ENCODE peak calls at places on chromosomes 3 and 15, in five cellular contexts. J is A549, Z is HepG2, S is WTC11, T is K562. W is an unnamed sample.

GRCh38 chr15:37291920-37292319 is 191.6 kb upstream of the MEIS2 start:
- DNase-seq in J (no peak), Z (no peak), T (no peak), S (no peak), W (no peak)

GRCh38 chr3:27666708-27667107 is 55.4 kb downstream of the EOMES start:
- DNase-seq in Z (no peak), T (no peak), J (no peak), S (peak; percentile 81), W (no peak)

GRCh38 chr15:89441295-89441762 is 55.1 kb downstream of the RHCG start:
- DNase-seq in T (no peak), Z (no peak), J (no peak), S (no peak), W (peak; percentile 61)

GRCh38 chr3:146308222-146308621 is 57.3 kb upstream of the PLSCR4 start:
- DNase-seq in Z (no peak), J (no peak), T (no peak), S (no peak), W (no peak)

GRCh38 chr15:101618861-101619614 is 33.1 kb downstream of the TM2D3 start:
- DNase-seq in T (no peak), J (no peak), Z (no peak), S (no peak), W (no peak)

GRCh38 chr3:122415104-122415744 is 638 bp downstream of the WDR5B start:
- DNase-seq in S (peak; percentile 41), J (peak; percentile 63), Z (peak; percentile 25), T (peak; percentile 67), W (peak; percentile 39)

GRCh38 chr3:23728651-23729117 is 77.1 kb upstream of the UBE2E1 start:
- DNase-seq in T (no peak), S (no peak), J (no peak), Z (no peak), W (no peak)

GRCh38 chr3:111803123-111803593 is 55.9 kb upstream of the PHLDB2 start:
- DNase-seq in Z (no peak), J (peak; percentile 43), S (no peak), T (no peak), W (no peak)

GRCh38 chr15:83947156-83947555 is 288.4 kb upstream of the GOLGA6L4 start:
- DNase-seq in T (no peak), S (no peak), Z (no peak), J (no peak), W (no peak)

GRCh38 chr15:65969865-65970832 is 100.9 kb downstream of the RAB11A start:
- DNase-seq in J (no peak), Z (no peak), S (no peak), T (no peak), W (no peak)

GRCh38 chr15:65971741-65971995 is 102.4 kb downstream of the RAB11A start:
- DNase-seq in Z (no peak), J (no peak), T (no peak), S (no peak), W (no peak)

DNA sequence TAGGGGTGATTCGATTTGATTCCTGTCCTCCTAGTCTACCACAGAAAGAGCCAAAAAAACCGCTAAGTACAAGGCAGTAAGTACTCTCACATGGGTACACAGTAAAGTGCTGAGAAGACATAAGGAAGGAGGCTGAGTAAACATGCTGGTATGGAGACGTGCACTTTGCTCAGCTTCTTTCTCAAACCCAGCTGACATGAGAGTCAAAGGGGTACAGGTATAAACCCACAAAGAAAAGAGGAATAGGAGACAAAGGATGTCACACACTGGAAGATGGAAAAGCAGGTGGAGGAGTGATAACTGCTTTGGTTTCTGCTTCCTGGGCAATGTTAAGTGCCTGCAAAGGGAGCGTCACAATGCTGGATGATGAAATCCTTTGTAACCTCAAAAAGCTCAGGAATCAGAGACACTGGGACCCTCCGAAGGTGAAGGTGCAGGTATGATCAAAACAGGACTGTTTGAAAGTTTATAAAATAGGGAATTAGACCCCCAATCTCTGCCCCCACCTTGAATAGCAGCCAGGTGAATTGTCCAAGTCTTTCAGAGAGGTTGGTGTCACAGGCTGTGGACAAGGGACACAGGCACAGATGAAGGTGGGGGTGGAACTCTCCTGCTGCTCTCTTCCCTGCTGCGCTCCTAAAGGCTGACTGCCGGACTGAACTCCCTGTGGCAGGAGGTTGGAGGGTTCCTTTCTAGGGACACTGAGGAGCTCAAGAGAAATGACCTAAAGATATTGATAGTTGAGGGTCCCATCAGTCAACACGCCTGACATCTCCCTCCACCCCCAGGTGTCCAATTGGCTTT is 101.8 kb downstream of the RAB11A start:
- DNase-seq in Z (no peak), T (no peak), J (no peak), S (no peak), W (no peak)
- TF ChIP-seq ESRRA in Z (no peak), T (peak; percentile 33), J (no peak), S (no peak), W (no peak)

DNA sequence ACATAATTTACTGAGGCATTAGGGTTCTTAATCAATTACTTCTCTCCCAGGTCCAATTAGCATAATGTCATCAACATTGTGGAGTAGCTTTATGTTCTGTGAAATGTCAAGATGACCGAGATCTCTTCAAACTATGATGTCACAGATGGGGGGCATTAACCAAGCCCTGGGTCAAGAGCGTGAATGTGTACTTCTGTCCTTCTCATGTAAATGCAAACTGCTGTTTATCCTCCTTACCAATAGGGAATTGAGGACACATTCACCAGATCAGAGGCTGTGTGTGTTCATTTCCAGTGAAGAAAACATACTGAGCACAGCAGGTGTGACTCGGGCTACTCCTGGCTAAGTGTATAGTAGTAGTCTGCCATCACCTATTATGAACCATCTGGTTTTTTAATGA is 177.9 kb downstream of the MINAR1 start:
- DNase-seq in S (no peak), Z (no peak), T (no peak), J (no peak), W (no peak)
- TF ChIP-seq ESRRA in S (no peak), Z (no peak), T (no peak), J (no peak), W (no peak)

GRCh38 chr15:44183363-44183762 is 11.7 kb downstream of the FRMD5 start:
- DNase-seq in Z (no peak), T (no peak), S (no peak), J (no peak), W (no peak)

GRCh38 chr15:44181410-44181809 is 13.7 kb downstream of the FRMD5 start:
- DNase-seq in T (no peak), S (no peak), J (no peak), Z (no peak), W (no peak)

GRCh38 chr15:44188810-44189209 is 6.3 kb downstream of the FRMD5 start:
- DNase-seq in S (no peak), Z (no peak), J (no peak), T (no peak), W (no peak)

GRCh38 chr15:44186724-44187123 is 8.3 kb downstream of the FRMD5 start:
- DNase-seq in Z (no peak), S (no peak), J (no peak), T (no peak), W (no peak)
- TF ChIP-seq ESRRA in Z (no peak), S (no peak), J (no peak), T (no peak), W (no peak)

DNA sequence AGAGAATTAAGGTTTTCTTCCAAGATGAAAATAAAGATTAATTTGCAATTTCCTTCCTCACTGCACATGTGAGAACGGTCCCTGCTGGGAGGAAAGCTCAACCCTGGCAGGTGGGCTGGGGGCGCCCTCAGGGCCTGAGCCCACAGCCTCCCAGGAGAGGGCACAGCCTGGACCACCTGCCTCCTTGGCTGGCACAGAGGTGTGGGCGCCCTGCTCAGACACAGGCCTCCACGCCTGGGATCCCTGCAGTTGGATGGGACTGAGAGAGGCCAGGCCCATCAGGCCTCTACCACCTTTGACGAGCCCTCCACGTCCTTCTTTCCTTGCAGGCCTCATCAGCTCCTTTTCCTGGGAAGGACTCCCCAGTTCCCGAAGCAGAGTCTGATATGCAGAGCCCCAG is 46.4 kb downstream of the DNAJB8 start:
- DNase-seq in Z (no peak), J (no peak), T (no peak), S (no peak), W (no peak)
- TF ChIP-seq ESRRA in Z (no peak), J (no peak), T (no peak), S (no peak), W (no peak)

GRCh38 chr15:41233367-41233771 is 2.3 kb downstream of the CHP1 start:
- DNase-seq in S (no peak), T (peak; percentile 66), J (no peak), Z (peak; percentile 14), W (no peak)
- TF ChIP-seq ESRRA in S (no peak), T (peak; percentile 78), J (no peak), Z (no peak), W (no peak)

DNA sequence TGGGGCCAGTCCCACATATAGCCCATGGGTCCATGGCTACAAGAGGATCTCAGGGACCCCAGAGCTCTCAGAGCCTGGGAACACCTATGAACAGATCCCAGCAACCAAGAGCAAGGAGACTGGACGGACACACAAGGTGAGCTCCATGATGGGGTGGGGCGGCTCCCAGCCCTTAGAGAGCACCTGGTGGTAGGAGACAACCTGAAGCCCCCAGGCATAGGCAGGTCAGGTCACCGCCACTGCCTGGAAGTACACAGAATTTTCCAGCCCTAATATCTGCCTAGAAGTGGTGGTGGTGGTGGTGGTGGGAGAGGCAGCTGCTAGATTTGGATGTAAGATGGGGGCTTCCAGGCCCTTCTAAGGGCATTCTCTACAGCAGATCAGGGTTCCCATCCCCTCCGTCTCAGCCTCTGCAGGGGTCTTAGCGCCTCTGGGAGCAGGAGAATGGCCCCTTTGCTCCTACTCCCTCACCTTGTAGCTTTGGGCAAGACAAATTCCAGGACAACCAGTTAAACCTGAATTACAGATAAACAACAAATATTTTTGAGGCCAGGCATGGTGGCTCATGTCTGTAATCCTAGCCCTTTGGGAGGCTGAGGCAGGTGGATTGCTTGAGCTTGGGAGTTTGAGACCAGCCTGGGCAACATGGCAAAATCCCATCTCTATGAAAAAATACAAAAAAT is 9.2 kb downstream of the SH2D7 start:
- DNase-seq in T (no peak), Z (no peak), J (no peak), S (no peak), W (no peak)
- TF ChIP-seq ESRRA in T (no peak), Z (no peak), J (no peak), S (no peak), W (no peak)

DNA sequence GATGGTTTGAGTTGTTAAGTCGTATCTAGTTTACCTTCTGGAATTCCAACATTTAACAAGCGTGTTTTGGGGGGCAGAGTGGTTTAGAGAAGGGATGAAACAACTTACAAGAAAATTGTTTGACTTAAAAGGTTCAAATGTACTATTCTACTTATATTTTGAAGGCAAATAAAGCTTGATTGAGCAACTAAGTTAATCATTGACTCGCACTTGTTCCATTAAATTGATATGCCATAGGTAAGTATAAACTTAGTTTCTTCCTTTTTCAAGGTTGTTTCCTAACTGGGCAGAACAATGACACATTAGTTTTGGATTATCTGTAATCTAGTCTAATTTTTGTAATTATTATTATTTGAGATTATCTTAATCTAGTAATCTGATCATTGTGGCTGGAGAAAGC is 48.3 kb upstream of the CPNE4 start:
- DNase-seq in Z (peak; percentile 1), S (no peak), J (no peak), T (no peak), W (no peak)
- TF ChIP-seq ESRRA in Z (no peak), S (no peak), J (no peak), T (no peak), W (no peak)

GRCh38 chr3:53303957-53304356 is 43.4 kb downstream of the DCP1A start:
- DNase-seq in J (no peak), S (no peak), T (no peak), Z (no peak), W (no peak)

GRCh38 chr3:53303549-53303948 is 43.8 kb downstream of the DCP1A start:
- DNase-seq in J (no peak), Z (no peak), T (no peak), S (no peak), W (no peak)
- TF ChIP-seq ESRRA in J (no peak), Z (no peak), T (no peak), S (no peak), W (no peak)

W was measured in GM12878.